ENCODE peak calls at places on chromosome 1, in six cellular contexts. H is A549, T is thoracic aorta, G is mammary epithelial cell, J is GM12865, Q is psoas muscle. D is an unnamed sample.

GRCh38 chr1:7580923-7581753 is 190.0 kb upstream of the VAMP3 start:
- DNase-seq in H (no peak), T (no peak), G (no peak), J (no peak), Q (no peak), D (peak)

GRCh38 chr1:20199410-20199809 is 13.1 kb upstream of the PLA2G2C start:
- DNase-seq in H (no peak), T (no peak), G (peak), J (no peak), Q (no peak), D (no peak)

GRCh38 chr1:200960948-200961340 is 62.6 kb downstream of the KIF21B start:
- DNase-seq in H (no peak), T (no peak), G (no peak), J (no peak), Q (no peak), D (no peak)

GRCh38 chr1:155181371-155182051 is 7.9 kb downstream of the TRIM46 start:
- DNase-seq in H (no peak), T (no peak), G (no peak), J (no peak), Q (no peak), D (no peak)

GRCh38 chr1:165075725-165076370 is 280.7 kb downstream of the LMX1A start:
- DNase-seq in H (peak), T (no peak), G (no peak), J (peak), Q (no peak), D (no peak)

GRCh38 chr1:29186707-29187106 is 5.0 kb upstream of the SRSF4 start:
- DNase-seq in H (no peak), T (no peak), G (no peak), J (no peak), Q (no peak), D (no peak)

GRCh38 chr1:213060836-213061235 is 9.8 kb downstream of the RPS6KC1 start:
- DNase-seq in H (no peak), T (no peak), G (no peak), J (no peak), Q (no peak), D (no peak)

GRCh38 chr1:157994081-157994581 is 686 bp downstream of the KIRREL1 start:
- DNase-seq in H (no peak), T (no peak), G (no peak), J (no peak), Q (peak), D (no peak)

GRCh38 chr1:100552031-100552430 is 14.1 kb downstream of the GPR88 start:
- DNase-seq in H (no peak), T (no peak), G (no peak), J (no peak), Q (no peak), D (no peak)

GRCh38 chr1:178055779-178056471 is 38.0 kb upstream of the RASAL2 start:
- DNase-seq in H (peak), T (no peak), G (no peak), J (peak), Q (no peak), D (no peak)

GRCh38 chr1:39411526-39411925 is 79.9 kb upstream of the BMP8A start:
- DNase-seq in H (no peak), T (no peak), G (no peak), J (no peak), Q (no peak), D (no peak)

GRCh38 chr1:39412892-39413291 is 78.5 kb upstream of the BMP8A start:
- DNase-seq in H (no peak), T (no peak), G (no peak), J (no peak), Q (no peak), D (no peak)

GRCh38 chr1:39413902-39414528 is 77.4 kb upstream of the BMP8A start:
- DNase-seq in H (no peak), T (no peak), G (no peak), J (no peak), Q (no peak), D (no peak)

GRCh38 chr1:39410915-39411436 is 80.5 kb upstream of the BMP8A start:
- DNase-seq in H (peak), T (no peak), G (peak), J (peak), Q (peak), D (no peak)

GRCh38 chr1:39412079-39412478 is 79.4 kb upstream of the BMP8A start:
- DNase-seq in H (no peak), T (no peak), G (no peak), J (peak), Q (no peak), D (no peak)
- TF ChIP-seq CTCF in H (no peak), T (no peak), G (no peak), J (no peak), Q (no peak), D (no peak)

DNA sequence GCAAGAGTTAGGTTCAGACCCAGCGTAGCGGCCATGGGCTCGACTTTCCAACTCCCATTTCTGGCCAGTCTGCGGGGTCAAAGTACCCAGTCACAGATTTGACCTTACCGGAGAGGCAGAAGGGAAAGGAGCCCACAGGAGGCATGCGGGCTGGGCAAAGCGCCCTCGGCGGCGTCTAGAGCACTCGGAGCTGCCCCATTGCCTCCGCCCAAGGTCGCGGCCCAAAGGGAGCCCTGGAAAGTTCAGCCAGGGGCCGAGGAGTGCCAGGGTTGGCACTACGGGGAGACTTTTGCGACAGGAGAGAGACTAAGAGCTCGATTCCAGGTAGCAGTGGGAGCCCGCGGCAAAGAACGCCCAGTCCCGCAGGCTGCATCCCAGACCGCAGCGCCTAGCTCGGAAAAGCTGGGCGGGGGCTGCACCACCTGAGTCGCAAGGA is 896 bp downstream of the KANK4 start:
- DNase-seq in H (no peak), T (no peak), G (no peak), J (no peak), Q (no peak), D (no peak)
- H3K4me3 ChIP-seq in H (peak), T (peak), G (peak), J (no peak), Q (peak), D (no peak)

GRCh38 chr1:23019094-23019850 is at the start of gene KDM1A:
- DNase-seq in H (peak), T (peak), G (peak), J (peak), Q (peak), D (peak)

GRCh38 chr1:23008901-23009300 is 6.8 kb downstream of the TEX46 start:
- DNase-seq in H (no peak), T (no peak), G (no peak), J (no peak), Q (no peak), D (no peak)

GRCh38 chr1:23018661-23019093 is 591 bp upstream of the KDM1A start:
- DNase-seq in H (no peak), T (no peak), G (no peak), J (no peak), Q (no peak), D (no peak)

GRCh38 chr1:23010734-23011449 is 4.8 kb downstream of the TEX46 start:
- DNase-seq in H (peak), T (no peak), G (peak), J (no peak), Q (no peak), D (peak)

DNA sequence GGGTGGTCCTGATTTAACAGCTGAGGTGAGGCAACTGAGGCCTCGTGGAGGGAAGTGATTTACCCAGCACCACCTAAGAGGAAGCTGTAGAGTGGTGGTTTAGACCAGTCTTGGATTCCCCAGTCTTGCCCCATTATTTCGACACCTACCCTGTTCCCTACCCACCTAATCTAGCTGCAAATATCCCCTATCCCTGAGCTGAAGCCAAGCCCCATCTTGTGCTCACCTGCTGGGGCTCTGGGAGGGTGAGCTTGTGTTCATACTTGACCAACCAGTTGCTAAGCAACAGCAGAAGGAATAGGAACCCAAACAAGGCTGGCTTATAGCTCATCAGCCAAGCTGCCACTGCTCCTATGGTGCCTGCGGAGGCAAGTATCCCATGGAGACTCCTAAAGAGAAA is 2.0 kb downstream of the TEX46 start:
- DNase-seq in H (peak), T (no peak), G (peak), J (peak), Q (no peak), D (peak)
- TF ChIP-seq CTCF in H (no peak), T (no peak), G (no peak), J (no peak), Q (no peak), D (no peak)

DNA sequence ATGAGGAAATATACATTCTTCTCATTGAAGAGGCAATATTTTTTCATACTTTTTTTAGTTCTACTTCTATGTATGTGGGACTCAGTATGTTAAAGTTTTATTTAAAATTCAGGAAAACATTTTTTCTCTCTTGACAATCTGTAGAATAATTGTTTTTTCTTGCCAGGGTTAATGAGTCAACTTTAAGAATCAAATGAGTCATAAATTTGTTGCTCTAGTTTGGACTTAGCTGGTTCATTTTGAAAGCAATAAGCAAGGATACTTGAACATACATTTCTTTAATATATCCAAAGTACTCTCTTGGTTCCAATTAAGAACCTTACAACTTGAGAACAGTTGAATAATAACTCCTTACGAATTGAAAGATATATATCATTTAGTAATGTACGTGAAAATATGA is 1145.3 kb upstream of the B3GALT2 start:
- DNase-seq in H (no peak), T (no peak), G (peak), J (no peak), Q (no peak), D (no peak)
- H3K4me3 ChIP-seq in H (no peak), T (no peak), G (no peak), J (no peak), Q (no peak), D (no peak)

GRCh38 chr1:42756956-42757891 is 9.6 kb downstream of the P3H1 start:
- DNase-seq in H (peak), T (no peak), G (peak), J (peak), Q (no peak), D (no peak)

GRCh38 chr1:42758641-42759040 is 8.2 kb downstream of the P3H1 start:
- DNase-seq in H (no peak), T (no peak), G (no peak), J (no peak), Q (no peak), D (no peak)

GRCh38 chr1:42761567-42761966 is 5.3 kb downstream of the P3H1 start:
- DNase-seq in H (no peak), T (no peak), G (no peak), J (no peak), Q (no peak), D (no peak)

GRCh38 chr1:42757892-42758275 is 8.9 kb downstream of the P3H1 start:
- DNase-seq in H (no peak), T (no peak), G (no peak), J (no peak), Q (no peak), D (no peak)

GRCh38 chr1:42759114-42759513 is 7.7 kb downstream of the P3H1 start:
- DNase-seq in H (no peak), T (no peak), G (no peak), J (no peak), Q (no peak), D (no peak)
- TF ChIP-seq CTCF in H (no peak), T (no peak), G (no peak), J (no peak), Q (no peak), D (no peak)

DNA sequence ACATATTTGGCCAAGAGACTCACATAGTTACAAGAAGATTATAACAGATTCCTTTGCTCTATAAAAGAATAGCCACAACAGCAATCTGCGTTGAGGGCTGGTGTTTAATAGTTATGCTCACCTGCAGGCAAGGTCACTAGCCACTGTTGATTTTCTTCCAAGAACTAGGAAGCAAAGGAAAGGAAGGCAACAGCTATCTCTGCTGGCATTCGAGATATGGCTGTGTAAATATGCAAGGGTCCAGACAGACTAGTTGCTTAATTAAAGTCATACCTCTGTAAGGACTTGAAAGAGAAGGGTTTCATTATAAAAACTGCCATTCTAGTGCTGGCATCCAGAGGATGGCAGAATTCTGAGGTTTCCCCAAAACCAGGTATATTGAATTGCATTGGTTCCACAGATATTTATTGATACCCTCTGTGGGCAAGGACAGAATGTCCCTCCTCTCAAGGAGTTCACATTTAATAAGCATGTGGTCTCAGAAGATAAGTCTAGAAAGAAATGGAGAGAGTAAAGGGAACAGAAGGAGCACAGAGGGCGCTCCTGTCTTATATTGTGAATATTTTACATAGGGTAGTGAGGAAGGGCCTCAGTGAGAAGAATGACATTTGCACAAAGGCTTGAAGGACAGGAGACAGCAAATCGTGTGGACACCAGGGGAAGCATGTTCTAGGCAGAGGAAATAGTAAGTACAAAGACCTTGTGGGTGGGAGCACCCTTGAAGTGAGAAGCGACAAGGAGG is 23.6 kb upstream of the PLEKHA6 start:
- DNase-seq in H (no peak), T (no peak), G (no peak), J (no peak), Q (no peak), D (no peak)
- H3K4me3 ChIP-seq in H (no peak), T (no peak), G (no peak), J (no peak), Q (no peak), D (no peak)

DNA sequence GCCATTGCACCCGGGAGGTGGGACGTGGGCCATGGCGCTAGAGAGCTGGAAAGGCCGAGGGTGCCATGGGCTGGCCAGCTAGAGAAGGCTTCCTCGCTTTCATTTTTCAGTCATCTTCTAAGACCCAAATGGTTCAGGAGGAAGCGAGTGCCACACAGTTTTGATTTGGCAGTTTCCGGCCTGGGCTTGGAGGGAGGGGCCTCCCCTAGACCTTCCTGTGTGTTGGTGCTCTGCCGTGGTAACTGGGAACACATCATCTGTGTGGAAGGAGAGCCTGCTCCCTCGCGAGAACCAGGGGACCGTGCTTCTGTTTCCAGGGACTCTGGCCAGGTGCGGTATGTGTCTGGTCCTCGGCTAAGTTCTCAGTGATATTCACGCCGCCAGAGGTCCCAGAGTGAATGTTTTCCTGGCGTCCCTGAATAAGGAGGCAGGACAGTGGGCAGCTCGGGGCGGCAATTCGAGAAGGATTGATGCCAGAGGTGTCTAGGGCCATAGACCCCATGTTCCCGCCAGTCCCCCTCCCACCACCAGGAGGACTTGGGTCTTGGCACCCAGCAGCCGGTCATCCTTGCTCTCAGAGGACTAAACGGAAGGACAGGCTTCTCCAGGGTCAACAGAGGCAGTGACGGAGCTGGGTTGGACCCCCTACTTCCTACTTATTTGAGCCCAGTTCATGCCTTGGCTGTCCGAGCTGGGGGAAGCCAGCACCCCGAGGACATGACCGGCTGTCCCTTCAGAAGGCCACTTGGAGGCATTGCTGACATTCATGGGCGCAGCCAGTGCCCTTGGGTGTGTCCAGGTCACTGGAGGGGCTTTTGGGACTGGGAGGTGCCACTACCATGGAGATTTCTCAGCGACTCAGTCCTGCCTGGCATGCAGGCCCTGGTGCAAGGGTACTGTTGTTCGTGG is 2.7 kb upstream of the NPHP4 start:
- DNase-seq in H (no peak), T (no peak), G (no peak), J (peak), Q (peak), D (no peak)
- TF ChIP-seq CTCF in H (no peak), T (no peak), G (no peak), J (peak), Q (no peak), D (no peak)

GRCh38 chr1:27576846-27577245 is 27.1 kb downstream of the AHDC1 start:
- DNase-seq in H (no peak), T (no peak), G (no peak), J (no peak), Q (peak), D (no peak)
- H3K4me3 ChIP-seq in H (no peak), T (no peak), G (no peak), J (no peak), Q (peak), D (no peak)

GRCh38 chr1:193703101-193703500 is 516.7 kb upstream of the B3GALT2 start:
- DNase-seq in H (no peak), T (no peak), G (no peak), J (no peak), Q (no peak), D (no peak)
- TF ChIP-seq CTCF in H (no peak), T (no peak), G (no peak), J (no peak), Q (no peak), D (no peak)

D was measured in epithelial cell of proximal tubule.